ENCODE peak calls at places on chromosome 1, in ten cellular contexts. W is tibial artery, P is heart right ventricle, A is fibroblast of mammary gland, L is esophagus muscularis mucosa, N is astrocyte, S is pancreas, O is astrocyte of the cerebellum, I is uterus, U is prostate gland. V is an unnamed sample.

GRCh38 chr1:11280719-11281376 is 7.8 kb downstream of the UBIAD1 start:
- DNase-seq in W (no peak), P (no peak), A (no peak), L (no peak), N (no peak), S (no peak), O (no peak), I (no peak), U (no peak), V (no peak)

GRCh38 chr1:58249729-58250586 is 296.6 kb downstream of the OMA1 start:
- DNase-seq in W (no peak), P (peak; percentile 30), A (peak; percentile 19), L (no peak), N (peak; percentile 42), S (peak; percentile 68), O (peak; percentile 9), I (peak; percentile 13), U (no peak), V (no peak)

GRCh38 chr1:46096269-46097148 is 35.9 kb downstream of the PIK3R3 start:
- DNase-seq in W (no peak), P (no peak), A (no peak), L (no peak), N (no peak), S (no peak), O (no peak), I (no peak), U (no peak), V (no peak)

GRCh38 chr1:12514597-12514996 is 103.4 kb downstream of the DHRS3 start:
- DNase-seq in W (no peak), P (no peak), A (no peak), L (no peak), N (no peak), S (no peak), O (no peak), I (no peak), U (no peak), V (no peak)

GRCh38 chr1:179143332-179143731 is 61.5 kb downstream of the TOR3A start:
- DNase-seq in W (no peak), P (no peak), A (peak; percentile 97), L (no peak), N (peak; percentile 94), S (no peak), O (peak; percentile 92), I (no peak), U (no peak), V (no peak)

GRCh38 chr1:192809286-192810252 is 730 bp downstream of the RGS2 start:
- DNase-seq in W (peak; percentile 37), P (peak; percentile 18), A (peak; percentile 73), L (no peak), N (peak; percentile 49), S (no peak), O (no peak), I (no peak), U (no peak), V (peak; percentile 71)

GRCh38 chr1:179322481-179323026 is 29.0 kb downstream of the SOAT1 start:
- DNase-seq in W (no peak), P (no peak), A (no peak), L (no peak), N (no peak), S (no peak), O (no peak), I (no peak), U (no peak), V (no peak)

GRCh38 chr1:27445177-27445936 is 44.6 kb downstream of the WASF2 start:
- DNase-seq in W (no peak), P (no peak), A (no peak), L (no peak), N (no peak), S (no peak), O (no peak), I (no peak), U (no peak), V (no peak)

GRCh38 chr1:204198978-204199340 is 2.7 kb upstream of the KISS1 start:
- DNase-seq in W (no peak), P (no peak), A (no peak), L (no peak), N (no peak), S (no peak), O (no peak), I (no peak), U (no peak), V (no peak)

GRCh38 chr1:37851271-37851670 is 8.1 kb downstream of the MTF1 start:
- DNase-seq in W (no peak), P (no peak), A (no peak), L (no peak), N (no peak), S (no peak), O (no peak), I (no peak), U (no peak), V (no peak)

GRCh38 chr1:186629341-186629740 is 50.9 kb downstream of the PTGS2 start:
- DNase-seq in W (no peak), P (no peak), A (no peak), L (no peak), N (no peak), S (no peak), O (no peak), I (no peak), U (no peak), V (no peak)

GRCh38 chr1:186623547-186623946 is 56.7 kb downstream of the PTGS2 start:
- DNase-seq in W (no peak), P (no peak), A (no peak), L (no peak), N (no peak), S (no peak), O (no peak), I (no peak), U (no peak), V (peak; percentile 37)

GRCh38 chr1:186628910-186629309 is 51.3 kb downstream of the PTGS2 start:
- DNase-seq in W (no peak), P (no peak), A (no peak), L (no peak), N (no peak), S (no peak), O (no peak), I (no peak), U (no peak), V (no peak)

GRCh38 chr1:186626533-186626932 is 53.7 kb downstream of the PTGS2 start:
- DNase-seq in W (no peak), P (no peak), A (no peak), L (no peak), N (no peak), S (no peak), O (no peak), I (no peak), U (no peak), V (no peak)

DNA sequence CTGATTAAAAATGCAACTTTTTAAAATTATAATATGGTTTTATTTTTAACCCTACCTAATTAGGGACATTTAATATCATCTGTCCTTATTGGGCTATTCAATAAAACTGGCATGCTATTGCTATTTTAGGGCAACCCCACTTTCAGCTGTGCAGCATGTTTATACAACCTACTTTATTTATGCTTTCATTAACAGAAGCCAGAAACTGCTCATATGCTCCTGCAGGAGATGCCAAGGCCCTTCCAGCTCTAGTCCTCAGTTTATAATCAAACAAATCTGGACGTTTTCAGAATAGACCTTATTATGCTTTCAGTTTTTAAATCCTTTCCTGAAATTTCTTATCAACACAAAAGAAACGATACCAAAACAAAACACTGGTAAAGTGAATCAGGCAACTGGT is 53.3 kb downstream of the PTGS2 start:
- DNase-seq in W (no peak), P (no peak), A (no peak), L (no peak), N (no peak), S (no peak), O (no peak), I (no peak), U (no peak), V (no peak)
- TF ChIP-seq CTCF in W (no peak), P (no peak), A (no peak), L (no peak), N (no peak), S (no peak), O (no peak), I (no peak), U (peak; percentile 6), V (no peak)

DNA sequence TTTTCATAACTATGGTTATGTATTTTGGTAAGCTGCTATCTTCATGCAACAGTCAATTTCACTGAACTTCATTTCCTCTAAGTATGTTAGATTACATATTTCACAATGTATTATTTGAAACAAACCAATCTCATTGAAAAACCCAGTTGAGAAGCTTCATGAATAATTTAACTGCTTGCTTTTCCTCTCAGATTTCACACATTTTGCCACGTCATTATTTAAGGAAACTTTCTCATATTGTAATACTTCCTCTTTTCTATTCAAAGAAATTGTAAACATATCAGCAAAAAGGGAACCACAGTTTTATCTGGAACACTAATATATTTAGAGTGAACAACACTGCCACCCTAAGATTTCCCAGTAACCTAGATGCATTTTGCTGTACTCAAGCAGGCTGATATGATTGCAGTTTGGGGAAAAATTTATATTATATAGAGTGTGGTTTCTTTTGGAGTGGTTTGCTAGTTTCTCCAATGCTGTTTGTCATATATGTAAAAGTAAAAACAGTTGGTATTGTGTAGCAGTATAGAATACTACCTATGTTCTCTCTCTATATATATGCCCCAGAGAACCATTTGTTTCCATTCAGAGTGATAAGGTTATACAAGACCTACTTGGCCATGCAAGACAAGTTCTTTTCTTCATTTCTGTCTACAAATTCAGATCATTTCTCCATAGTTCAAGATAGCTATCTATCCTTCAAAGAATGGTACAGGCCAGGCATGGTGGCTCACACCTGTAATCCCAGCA is 28.4 kb upstream of the AHCTF1 start:
- DNase-seq in W (no peak), P (no peak), A (peak; percentile 34), L (no peak), N (no peak), S (no peak), O (no peak), I (no peak), U (no peak), V (peak; percentile 82)
- H3K4me3 ChIP-seq in W (no peak overlapping the region), P (no peak overlapping the region), A (no peak overlapping the region), L (no peak overlapping the region), N (no peak overlapping the region), S (no peak overlapping the region), O (no peak overlapping the region), I (no peak overlapping the region), U (no peak overlapping the region), V (no peak overlapping the region)

DNA sequence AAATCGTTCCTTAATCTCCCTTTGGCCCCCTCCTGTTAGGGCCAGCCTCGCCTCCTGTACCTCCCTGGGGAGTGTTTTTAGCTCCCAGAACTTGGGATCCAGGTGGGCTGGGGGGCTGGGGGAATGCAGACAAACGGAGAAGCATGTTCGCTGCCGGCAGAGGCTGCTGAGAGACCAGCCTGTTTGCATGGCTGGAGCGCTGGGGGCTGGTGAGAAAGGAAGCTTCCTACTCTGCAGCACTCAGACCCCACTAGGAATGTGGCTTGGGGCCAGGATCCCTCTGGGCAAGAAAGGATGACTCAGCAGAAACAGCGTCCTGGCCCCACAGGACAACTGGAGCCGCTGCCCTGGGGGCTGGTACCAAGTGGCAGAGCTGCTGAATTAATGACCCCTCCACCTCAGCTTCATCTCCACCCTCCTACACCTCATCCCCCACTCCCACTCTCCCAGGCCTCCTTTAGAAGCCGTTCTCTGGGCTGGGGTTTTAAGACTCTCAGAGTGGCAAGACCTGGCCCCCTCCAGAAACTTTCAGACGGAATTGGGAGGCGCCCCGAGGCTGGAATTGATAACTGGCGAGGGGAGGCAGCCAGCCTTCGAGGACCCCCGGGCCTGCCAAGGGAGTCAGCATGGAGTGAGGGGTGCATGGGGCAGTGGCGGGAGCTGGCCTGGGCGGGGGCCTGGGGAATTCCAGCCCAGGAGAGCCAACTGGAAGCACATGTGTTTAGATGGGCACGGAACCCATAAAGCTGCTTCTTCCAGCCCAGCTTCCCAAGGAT is 28.5 kb upstream of the EPS8L3 start:
- DNase-seq in W (peak; percentile 62), P (peak; percentile 73), A (peak; percentile 86), L (no peak), N (peak; percentile 88), S (no peak), O (peak; percentile 93), I (peak; percentile 71), U (no peak), V (peak; percentile 68)
- TF ChIP-seq CTCF in W (no peak), P (peak; percentile 44), A (peak; percentile 56), L (peak; percentile 35), N (peak; percentile 18), S (no peak), O (peak; percentile 79), I (peak; percentile 25), U (peak; percentile 32), V (no peak)

GRCh38 chr1:6127587-6128163 is 52.4 kb downstream of the CHD5 start:
- DNase-seq in W (peak; percentile 41), P (peak; percentile 83), A (peak; percentile 53), L (no peak), N (peak; percentile 11), S (peak; percentile 85), O (no peak), I (peak; percentile 44), U (peak; percentile 76), V (peak; percentile 23)
- H3K4me3 ChIP-seq in W (no peak overlapping the region), P (no peak overlapping the region), A (no peak overlapping the region), L (peak overlapping the region; percentile 22), N (no peak overlapping the region), S (no peak overlapping the region), O (no peak overlapping the region), I (no peak overlapping the region), U (no peak overlapping the region), V (no peak overlapping the region)

V was measured in NB4.